ENCODE peak calls at places on chromosome 5, in seven cellular contexts. W is NCI-H1694 treated with DMSO at 0.1 percent for 48 hours, V is BE2C, S is mucosa of gallbladder, Y is NCI-H1092 treated with DMSO at 0.1 percent for 48 hours, N is BJ, X is endothelial cell. P is an unnamed sample.

GRCh38 chr5:1282139-1282992 is 12.5 kb downstream of the TERT start:
- DNase-seq in X (no peak), V (peak; percentile 43), Y (peak; percentile 14), S (no peak), N (no peak), W (peak; percentile 85), P (no peak)

GRCh38 chr5:42943931-42944631 is 96.0 kb downstream of the ANXA2R start:
- DNase-seq in Y (no peak), S (no peak), X (peak; percentile 20), W (no peak), N (no peak), V (no peak), P (no peak)

GRCh38 chr5:172857982-172858381 is 23.9 kb downstream of the ERGIC1 start:
- DNase-seq in X (no peak), S (no peak), W (no peak), N (no peak), V (no peak), Y (no peak), P (no peak)

GRCh38 chr5:162163663-162164062 is 96.1 kb downstream of the GABRG2 start:
- DNase-seq in Y (no peak), S (no peak), V (no peak), W (no peak), N (no peak), X (no peak), P (no peak)

GRCh38 chr5:68845121-68845520 is 248.7 kb upstream of the SLC30A5 start:
- DNase-seq in S (no peak), N (no peak), Y (no peak), V (no peak), X (no peak), W (no peak), P (no peak)

GRCh38 chr5:67983251-67983941 is 232.2 kb upstream of the PIK3R1 start:
- DNase-seq in W (no peak), Y (no peak), S (no peak), X (no peak), V (no peak), N (peak; percentile 82), P (peak; percentile 62)

GRCh38 chr5:147063971-147064370 is 170.9 kb upstream of the STK32A start:
- DNase-seq in W (no peak), X (no peak), S (no peak), N (no peak), Y (no peak), V (no peak), P (no peak)

GRCh38 chr5:73496984-73497457 is 1.2 kb upstream of the BTF3 start:
- DNase-seq in X (no peak), N (peak; percentile 19), S (no peak), W (peak; percentile 82), Y (peak; percentile 67), V (no peak), P (no peak)

GRCh38 chr5:159067201-159067600 is 32.5 kb downstream of the EBF1 start:
- DNase-seq in W (no peak), Y (no peak), V (no peak), X (no peak), N (no peak), S (no peak), P (no peak)

GRCh38 chr5:33604503-33604902 is 163.7 kb downstream of the TARS1 start:
- DNase-seq in S (no peak), V (no peak), W (no peak), Y (no peak), X (no peak), N (no peak), P (no peak)

GRCh38 chr5:80569086-80569960 is 757 bp downstream of the ANKRD34B start:
- DNase-seq in Y (no peak), N (no peak), V (no peak), X (peak; percentile 19), W (no peak), S (no peak), P (no peak)

GRCh38 chr5:9207820-9208418 is 338.0 kb downstream of the SEMA5A start:
- DNase-seq in Y (peak; percentile 49), N (no peak), S (no peak), X (no peak), W (peak; percentile 73), V (no peak), P (no peak)

GRCh38 chr5:36635721-36636390 is 29.4 kb downstream of the SLC1A3 start:
- DNase-seq in X (no peak), S (no peak), N (no peak), W (no peak), V (no peak), Y (no peak), P (no peak)

GRCh38 chr5:43236633-43237355 is 44.8 kb downstream of the NIM1K start:
- DNase-seq in Y (no peak), V (no peak), X (no peak), W (no peak), N (no peak), S (no peak), P (no peak)

P was measured in GM04504.